ENCODE peak calls at places on chromosomes 12 and 14, in four cellular contexts. L is fibroblast of mammary gland, G is uterus, T is foreskin fibroblast. Q is an unnamed sample.

GRCh38 chr14:97806871-97807270 is 1009.7 kb downstream of the VRK1 start:
- DNase-seq in L (no peak), G (no peak), T (no peak), Q (no peak)

GRCh38 chr14:68888025-68888850 is 90.9 kb downstream of the ACTN1 start:
- DNase-seq in L (no peak), G (peak; percentile 11), T (no peak), Q (no peak)

GRCh38 chr12:67286257-67286656 is 17.1 kb downstream of the CAND1 start:
- DNase-seq in L (no peak), G (no peak), T (no peak), Q (no peak)

GRCh38 chr12:118292836-118293235 is 79.9 kb downstream of the TAOK3 start:
- DNase-seq in L (peak; percentile 20), G (no peak), T (peak; percentile 10), Q (no peak)

GRCh38 chr12:133234971-133235370 is 706 bp downstream of the ANHX start:
- DNase-seq in L (no peak), G (no peak), T (no peak), Q (no peak)

GRCh38 chr14:99320621-99321235 is 48.7 kb upstream of the BCL11B start:
- DNase-seq in L (no peak), G (no peak), T (no peak), Q (no peak)

GRCh38 chr12:9798008-9798619 is 29.2 kb upstream of the KLRF1 start:
- DNase-seq in L (peak; percentile 39), G (no peak), T (peak; percentile 43), Q (no peak)

GRCh38 chr12:109770861-109771670 is 57.4 kb downstream of the FAM222A start:
- DNase-seq in L (no peak), G (no peak), T (no peak), Q (no peak)

Q was measured in left cardiac atrium.